ENCODE peak calls at places on chromosomes 7 and 10, in nine cellular contexts. One of them, this sample, is unnamed.

GRCh38 chr7:122055072-122055471 is 89.0 kb downstream of the AASS start:
- DNase-seq in vagina: no peak
- DNase-seq in astrocyte: no peak
- DNase-seq in fibroblast of pulmonary artery: no peak
- DNase-seq in fibroblast of lung: no peak
- DNase-seq in CD8-positive, alpha-beta T cell: no peak
- DNase-seq in heart right ventricle: no peak
- DNase-seq in upper lobe of right lung: no peak
- DNase-seq in A673: peak; percentile 12
- DNase-seq in this sample: no peak

GRCh38 chr7:5218564-5219360 is 28.7 kb downstream of the WIPI2 start:
- DNase-seq in heart right ventricle: no peak
- DNase-seq in A673: no peak
- DNase-seq in upper lobe of right lung: peak; percentile 70
- DNase-seq in fibroblast of pulmonary artery: no peak
- DNase-seq in astrocyte: no peak
- DNase-seq in CD8-positive, alpha-beta T cell: no peak
- DNase-seq in vagina: no peak
- DNase-seq in fibroblast of lung: no peak
- DNase-seq in this sample: no peak

GRCh38 chr7:102085223-102085772 is 201.4 kb upstream of the SH2B2 start:
- DNase-seq in upper lobe of right lung: no peak
- DNase-seq in heart right ventricle: no peak
- DNase-seq in A673: no peak
- DNase-seq in CD8-positive, alpha-beta T cell: no peak
- DNase-seq in fibroblast of pulmonary artery: no peak
- DNase-seq in vagina: no peak
- DNase-seq in astrocyte: no peak
- DNase-seq in fibroblast of lung: no peak
- DNase-seq in this sample: no peak

GRCh38 chr7:121595949-121596692 is 200.0 kb upstream of the FAM3C start:
- DNase-seq in upper lobe of right lung: no peak
- DNase-seq in fibroblast of pulmonary artery: no peak
- DNase-seq in vagina: no peak
- DNase-seq in CD8-positive, alpha-beta T cell: no peak
- DNase-seq in astrocyte: no peak
- DNase-seq in heart right ventricle: no peak
- DNase-seq in A673: peak; percentile 50
- DNase-seq in fibroblast of lung: no peak
- DNase-seq in this sample: peak; percentile 9

GRCh38 chr7:79241288-79242055 is 212.0 kb downstream of the MAGI2 start:
- DNase-seq in vagina: no peak
- DNase-seq in astrocyte: peak; percentile 71
- DNase-seq in fibroblast of lung: peak; percentile 80
- DNase-seq in A673: peak; percentile 35
- DNase-seq in CD8-positive, alpha-beta T cell: no peak
- DNase-seq in heart right ventricle: no peak
- DNase-seq in fibroblast of pulmonary artery: peak; percentile 67
- DNase-seq in upper lobe of right lung: no peak
- DNase-seq in this sample: peak; percentile 63

GRCh38 chr7:74097937-74098614 is 14.5 kb downstream of the LIMK1 start:
- DNase-seq in A673: no peak
- DNase-seq in upper lobe of right lung: no peak
- DNase-seq in CD8-positive, alpha-beta T cell: no peak
- DNase-seq in fibroblast of pulmonary artery: peak; percentile 76
- DNase-seq in heart right ventricle: no peak
- DNase-seq in astrocyte: peak; percentile 98
- DNase-seq in vagina: no peak
- DNase-seq in fibroblast of lung: peak; percentile 99
- DNase-seq in this sample: peak; percentile 93

GRCh38 chr7:42254217-42254616 is 17.2 kb upstream of the GLI3 start:
- DNase-seq in vagina: no peak
- DNase-seq in CD8-positive, alpha-beta T cell: no peak
- DNase-seq in fibroblast of pulmonary artery: peak; percentile 85
- DNase-seq in heart right ventricle: no peak
- DNase-seq in A673: no peak
- DNase-seq in upper lobe of right lung: no peak
- DNase-seq in astrocyte: no peak
- DNase-seq in fibroblast of lung: no peak
- DNase-seq in this sample: peak; percentile 75

GRCh38 chr10:3783313-3783689 is 1.7 kb downstream of the KLF6 start:
- DNase-seq in fibroblast of lung: peak; percentile 84
- DNase-seq in fibroblast of pulmonary artery: peak; percentile 91
- DNase-seq in CD8-positive, alpha-beta T cell: no peak
- DNase-seq in A673: peak; percentile 84
- DNase-seq in vagina: no peak
- DNase-seq in astrocyte: peak; percentile 76
- DNase-seq in upper lobe of right lung: no peak
- DNase-seq in heart right ventricle: peak; percentile 49
- DNase-seq in this sample: no peak

GRCh38 chr7:110522751-110523200 is 568.2 kb upstream of the LRRN3 start:
- DNase-seq in CD8-positive, alpha-beta T cell: no peak
- DNase-seq in upper lobe of right lung: no peak
- DNase-seq in astrocyte: peak; percentile 34
- DNase-seq in A673: no peak
- DNase-seq in fibroblast of lung: peak; percentile 43
- DNase-seq in fibroblast of pulmonary artery: no peak
- DNase-seq in heart right ventricle: no peak
- DNase-seq in vagina: no peak
- DNase-seq in this sample: no peak

GRCh38 chr10:132135398-132135872 is 51.3 kb upstream of the DPYSL4 start:
- DNase-seq in heart right ventricle: peak; percentile 7
- DNase-seq in A673: no peak
- DNase-seq in astrocyte: no peak
- DNase-seq in fibroblast of pulmonary artery: no peak
- DNase-seq in vagina: no peak
- DNase-seq in CD8-positive, alpha-beta T cell: no peak
- DNase-seq in upper lobe of right lung: peak; percentile 62
- DNase-seq in fibroblast of lung: no peak
- DNase-seq in this sample: no peak

GRCh38 chr7:116532102-116532501 is 7.3 kb downstream of the CAV1 start:
- DNase-seq in CD8-positive, alpha-beta T cell: no peak
- DNase-seq in fibroblast of lung: no peak
- DNase-seq in vagina: no peak
- DNase-seq in upper lobe of right lung: no peak
- DNase-seq in fibroblast of pulmonary artery: no peak
- DNase-seq in A673: no peak
- DNase-seq in heart right ventricle: no peak
- DNase-seq in astrocyte: no peak
- DNase-seq in this sample: no peak
- H3K4me3 ChIP-seq in CD8-positive, alpha-beta T cell: no peak overlapping the region
- H3K4me3 ChIP-seq in fibroblast of lung: peak overlapping the region; percentile 32
- H3K4me3 ChIP-seq in vagina: no peak overlapping the region
- H3K4me3 ChIP-seq in upper lobe of right lung: peak overlapping the region; percentile 68
- H3K4me3 ChIP-seq in fibroblast of pulmonary artery: no peak overlapping the region
- H3K4me3 ChIP-seq in A673: peak overlapping the region; percentile 90
- H3K4me3 ChIP-seq in heart right ventricle: peak overlapping the region; percentile 80
- H3K4me3 ChIP-seq in astrocyte: no peak overlapping the region
- H3K4me3 ChIP-seq in this sample: no peak overlapping the region

GRCh38 chr10:131015271-131015670 is 296.2 kb downstream of the TCERG1L start:
- DNase-seq in vagina: no peak
- DNase-seq in A673: no peak
- DNase-seq in heart right ventricle: no peak
- DNase-seq in fibroblast of lung: no peak
- DNase-seq in upper lobe of right lung: peak; percentile 22
- DNase-seq in fibroblast of pulmonary artery: no peak
- DNase-seq in CD8-positive, alpha-beta T cell: no peak
- DNase-seq in astrocyte: no peak
- DNase-seq in this sample: no peak
- TF ChIP-seq CTCF in vagina: no peak
- TF ChIP-seq CTCF in A673: no peak
- TF ChIP-seq CTCF in heart right ventricle: no peak
- TF ChIP-seq CTCF in fibroblast of lung: no peak
- TF ChIP-seq CTCF in upper lobe of right lung: no peak
- TF ChIP-seq CTCF in fibroblast of pulmonary artery: no peak
- TF ChIP-seq CTCF in CD8-positive, alpha-beta T cell: no peak
- TF ChIP-seq CTCF in astrocyte: no peak
- TF ChIP-seq CTCF in this sample: no peak

GRCh38 chr10:59879363-59879935 is 26.9 kb downstream of the CCDC6 start:
- DNase-seq in upper lobe of right lung: no peak
- DNase-seq in CD8-positive, alpha-beta T cell: no peak
- DNase-seq in A673: no peak
- DNase-seq in fibroblast of pulmonary artery: no peak
- DNase-seq in vagina: no peak
- DNase-seq in heart right ventricle: no peak
- DNase-seq in astrocyte: no peak
- DNase-seq in fibroblast of lung: no peak
- DNase-seq in this sample: no peak
- H3K4me3 ChIP-seq in upper lobe of right lung: no peak overlapping the region
- H3K4me3 ChIP-seq in CD8-positive, alpha-beta T cell: no peak overlapping the region
- H3K4me3 ChIP-seq in A673: no peak overlapping the region
- H3K4me3 ChIP-seq in fibroblast of pulmonary artery: no peak overlapping the region
- H3K4me3 ChIP-seq in vagina: no peak overlapping the region
- H3K4me3 ChIP-seq in heart right ventricle: no peak overlapping the region
- H3K4me3 ChIP-seq in astrocyte: no peak overlapping the region
- H3K4me3 ChIP-seq in fibroblast of lung: no peak overlapping the region
- H3K4me3 ChIP-seq in this sample: no peak overlapping the region

GRCh38 chr7:141754939-141755338 is 9.0 kb upstream of the TAS2R3 start:
- DNase-seq in fibroblast of lung: peak; percentile 3
- DNase-seq in upper lobe of right lung: no peak
- DNase-seq in fibroblast of pulmonary artery: peak; percentile 30
- DNase-seq in vagina: no peak
- DNase-seq in astrocyte: no peak
- DNase-seq in CD8-positive, alpha-beta T cell: no peak
- DNase-seq in heart right ventricle: no peak
- DNase-seq in A673: peak; percentile 64
- DNase-seq in this sample: peak; percentile 16

GRCh38 chr7:141748401-141748800 is 10.2 kb downstream of the SSBP1 start:
- DNase-seq in fibroblast of lung: peak; percentile 57
- DNase-seq in astrocyte: peak; percentile 46
- DNase-seq in fibroblast of pulmonary artery: peak; percentile 10
- DNase-seq in A673: no peak
- DNase-seq in vagina: no peak
- DNase-seq in CD8-positive, alpha-beta T cell: no peak
- DNase-seq in upper lobe of right lung: no peak
- DNase-seq in heart right ventricle: no peak
- DNase-seq in this sample: no peak

DNA sequence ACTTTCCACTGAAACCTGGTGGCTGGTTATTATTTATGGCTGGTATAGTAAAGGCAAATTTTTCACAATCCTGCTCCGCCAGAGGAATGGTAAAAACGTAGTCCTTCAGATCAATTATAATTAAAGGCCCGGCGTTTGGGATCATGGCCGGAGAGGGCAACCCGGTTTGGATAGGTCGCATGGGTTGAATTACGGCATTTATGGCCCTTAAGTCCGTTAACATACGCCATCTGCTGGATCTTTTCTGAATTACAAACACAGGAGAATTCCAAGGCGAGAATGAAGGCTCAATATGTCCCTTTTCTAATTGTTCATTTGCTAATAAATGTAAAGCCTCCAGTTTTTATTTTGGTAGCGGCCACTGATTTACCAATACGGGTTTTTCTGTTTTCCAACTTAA is 11.3 kb upstream of the TAS2R3 start:
- DNase-seq in fibroblast of lung: no peak
- DNase-seq in vagina: no peak
- DNase-seq in A673: peak; percentile 39
- DNase-seq in heart right ventricle: no peak
- DNase-seq in astrocyte: no peak
- DNase-seq in CD8-positive, alpha-beta T cell: no peak
- DNase-seq in upper lobe of right lung: no peak
- DNase-seq in fibroblast of pulmonary artery: peak; percentile 3
- DNase-seq in this sample: peak; percentile 26
- TF ChIP-seq CTCF in fibroblast of lung: no peak
- TF ChIP-seq CTCF in vagina: no peak
- TF ChIP-seq CTCF in A673: peak; percentile 48
- TF ChIP-seq CTCF in heart right ventricle: no peak
- TF ChIP-seq CTCF in astrocyte: peak; percentile 17
- TF ChIP-seq CTCF in CD8-positive, alpha-beta T cell: peak; percentile 37
- TF ChIP-seq CTCF in upper lobe of right lung: peak; percentile 33
- TF ChIP-seq CTCF in fibroblast of pulmonary artery: peak; percentile 26
- TF ChIP-seq CTCF in this sample: peak; percentile 30

DNA sequence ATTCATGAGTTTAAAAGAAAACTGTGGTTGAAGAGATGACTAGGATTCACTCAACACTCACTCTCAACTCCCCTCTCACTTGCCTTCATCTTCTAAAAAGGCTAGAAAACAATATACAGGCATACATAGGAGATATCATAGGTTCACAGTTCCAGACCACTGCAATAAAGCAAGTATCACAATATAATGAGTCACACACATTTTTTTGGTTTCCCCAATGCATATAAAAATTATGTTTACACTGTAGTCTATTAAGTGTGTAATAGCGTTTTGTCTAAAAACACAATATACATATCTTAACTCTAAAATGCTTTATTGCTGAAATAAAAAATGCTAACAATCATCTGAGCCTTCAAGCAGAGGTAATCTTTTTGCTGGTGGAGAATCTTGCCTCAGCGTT is 104.9 kb upstream of the PDE1C start:
- DNase-seq in heart right ventricle: no peak
- DNase-seq in fibroblast of lung: no peak
- DNase-seq in fibroblast of pulmonary artery: no peak
- DNase-seq in CD8-positive, alpha-beta T cell: no peak
- DNase-seq in upper lobe of right lung: no peak
- DNase-seq in vagina: no peak
- DNase-seq in astrocyte: no peak
- DNase-seq in A673: no peak
- DNase-seq in this sample: no peak
- H3K4me3 ChIP-seq in heart right ventricle: no peak overlapping the region
- H3K4me3 ChIP-seq in fibroblast of lung: no peak overlapping the region
- H3K4me3 ChIP-seq in fibroblast of pulmonary artery: no peak overlapping the region
- H3K4me3 ChIP-seq in CD8-positive, alpha-beta T cell: no peak overlapping the region
- H3K4me3 ChIP-seq in upper lobe of right lung: no peak overlapping the region
- H3K4me3 ChIP-seq in vagina: no peak overlapping the region
- H3K4me3 ChIP-seq in astrocyte: no peak overlapping the region
- H3K4me3 ChIP-seq in A673: no peak overlapping the region
- H3K4me3 ChIP-seq in this sample: no peak overlapping the region

GRCh38 chr7:128458956-128459355 is 3.3 kb downstream of the HILPDA start:
- DNase-seq in CD8-positive, alpha-beta T cell: no peak
- DNase-seq in vagina: no peak
- DNase-seq in heart right ventricle: no peak
- DNase-seq in fibroblast of lung: no peak
- DNase-seq in fibroblast of pulmonary artery: no peak
- DNase-seq in A673: no peak
- DNase-seq in upper lobe of right lung: no peak
- DNase-seq in astrocyte: no peak
- DNase-seq in this sample: no peak

GRCh38 chr7:128453836-128454804 is 1.6 kb upstream of the HILPDA start:
- DNase-seq in astrocyte: peak; percentile 87
- DNase-seq in heart right ventricle: peak; percentile 86
- DNase-seq in vagina: peak; percentile 94
- DNase-seq in upper lobe of right lung: peak; percentile 79
- DNase-seq in CD8-positive, alpha-beta T cell: no peak
- DNase-seq in fibroblast of pulmonary artery: peak; percentile 96
- DNase-seq in A673: no peak
- DNase-seq in fibroblast of lung: peak; percentile 91
- DNase-seq in this sample: peak; percentile 63

GRCh38 chr7:128452552-128452951 is 3.1 kb upstream of the HILPDA start:
- DNase-seq in vagina: no peak
- DNase-seq in heart right ventricle: no peak
- DNase-seq in A673: no peak
- DNase-seq in fibroblast of pulmonary artery: no peak
- DNase-seq in CD8-positive, alpha-beta T cell: no peak
- DNase-seq in fibroblast of lung: no peak
- DNase-seq in upper lobe of right lung: no peak
- DNase-seq in astrocyte: no peak
- DNase-seq in this sample: no peak

GRCh38 chr7:128455556-128456254 is at the start of gene HILPDA:
- DNase-seq in A673: peak; percentile 96
- DNase-seq in heart right ventricle: peak; percentile 96
- DNase-seq in vagina: peak; percentile 93
- DNase-seq in astrocyte: peak; percentile 95
- DNase-seq in CD8-positive, alpha-beta T cell: peak; percentile 84
- DNase-seq in fibroblast of lung: peak; percentile 96
- DNase-seq in upper lobe of right lung: peak; percentile 97
- DNase-seq in fibroblast of pulmonary artery: peak; percentile 97
- DNase-seq in this sample: peak; percentile 98

GRCh38 chr7:128454808-128455555 is 696 bp upstream of the HILPDA start:
- DNase-seq in astrocyte: peak; percentile 47
- DNase-seq in upper lobe of right lung: no peak
- DNase-seq in fibroblast of pulmonary artery: peak; percentile 70
- DNase-seq in fibroblast of lung: no peak
- DNase-seq in heart right ventricle: no peak
- DNase-seq in CD8-positive, alpha-beta T cell: no peak
- DNase-seq in A673: peak; percentile 21
- DNase-seq in vagina: no peak
- DNase-seq in this sample: peak; percentile 73
- TF ChIP-seq CTCF in astrocyte: no peak
- TF ChIP-seq CTCF in upper lobe of right lung: no peak
- TF ChIP-seq CTCF in fibroblast of pulmonary artery: no peak
- TF ChIP-seq CTCF in fibroblast of lung: no peak
- TF ChIP-seq CTCF in heart right ventricle: no peak
- TF ChIP-seq CTCF in CD8-positive, alpha-beta T cell: no peak
- TF ChIP-seq CTCF in A673: no peak
- TF ChIP-seq CTCF in vagina: no peak
- TF ChIP-seq CTCF in this sample: peak; percentile 11